ENCODE peak calls at places on chromosomes 11 and 22, in four cellular contexts. W is left lung, D is fibroblast of lung, Q is colonic mucosa. O is an unnamed sample.

GRCh38 chr11:8105666-8106065 is 24.7 kb downstream of the TUB start:
- DNase-seq in D (no peak), W (no peak), Q (no peak), O (no peak)

GRCh38 chr11:1828542-1828941 is 6.2 kb upstream of the SYT8 start:
- DNase-seq in W (no peak), Q (no peak), D (no peak), O (no peak)

GRCh38 chr22:29722587-29722986 is 2.8 kb downstream of the CABP7 start:
- DNase-seq in W (no peak), Q (no peak), D (no peak), O (no peak)

GRCh38 chr11:66856496-66857233 is at the start of gene LRFN4:
- DNase-seq in Q (peak; percentile 57), D (no peak), W (peak; percentile 56), O (no peak)

GRCh38 chr11:119310682-119311052 is 6.3 kb downstream of the MCAM start:
- DNase-seq in D (no peak), Q (no peak), W (no peak), O (no peak)

GRCh38 chr11:11081273-11081672 is 223.4 kb upstream of the ZBED5 start:
- DNase-seq in W (no peak), Q (no peak), D (no peak), O (no peak)

GRCh38 chr22:42920101-42920820 is 63.2 kb upstream of the ARFGAP3 start:
- DNase-seq in Q (no peak), D (no peak), W (no peak), O (no peak)

GRCh38 chr11:46457659-46458058 is 66.1 kb upstream of the CHRM4 start:
- DNase-seq in Q (no peak), W (peak; percentile 47), D (peak; percentile 19), O (no peak)

DNA sequence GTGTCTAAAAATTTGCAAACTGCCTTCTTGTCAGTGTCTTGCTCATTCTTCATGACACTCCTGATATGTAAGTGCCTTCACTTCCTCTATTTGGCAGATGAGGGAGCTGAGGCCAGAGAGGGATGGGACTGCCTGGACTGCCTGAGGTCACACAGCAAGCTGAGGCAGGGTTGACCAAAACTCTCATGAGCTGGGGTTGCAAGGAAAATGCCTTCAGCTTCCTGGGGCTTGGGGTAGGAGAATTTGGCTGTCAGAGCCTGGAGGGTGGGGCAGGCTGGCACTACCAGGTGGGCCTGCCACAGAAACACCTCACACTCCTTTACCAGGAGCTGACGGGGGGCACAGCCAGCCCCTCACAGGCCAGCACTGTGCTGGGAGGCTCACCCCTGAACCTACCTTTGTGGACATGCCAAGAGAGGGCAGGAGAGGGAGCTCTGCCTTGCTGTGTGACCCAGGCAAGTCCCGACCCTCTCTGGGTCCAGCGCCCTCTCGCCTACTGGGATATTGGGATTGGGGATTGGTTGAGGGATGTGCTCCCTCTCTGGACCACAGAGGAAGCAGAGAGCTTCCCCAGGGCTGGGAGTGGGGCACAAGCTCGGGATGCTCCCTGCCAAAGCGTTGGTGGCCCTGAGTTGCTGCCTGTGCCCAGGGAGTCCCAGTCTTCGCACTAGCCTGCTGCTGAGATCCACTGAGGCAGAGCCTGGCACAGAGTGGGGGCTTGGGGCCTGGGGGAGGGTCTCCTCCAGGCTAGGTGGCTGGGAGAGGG is 1.9 kb upstream of the P2RY6 start:
- DNase-seq in Q (no peak), W (no peak), D (no peak), O (no peak)
- H3K27ac ChIP-seq in Q (no peak overlapping the region), W (no peak overlapping the region), D (no peak overlapping the region), O (no peak overlapping the region)

GRCh38 chr22:24843048-24843447 is 37.0 kb downstream of the SGSM1 start:
- DNase-seq in D (no peak), W (no peak), Q (no peak), O (no peak)

GRCh38 chr22:24845036-24845918 is 39.3 kb downstream of the SGSM1 start:
- DNase-seq in D (no peak), W (no peak), Q (no peak), O (no peak)

GRCh38 chr22:24836282-24836681 is 30.3 kb downstream of the SGSM1 start:
- DNase-seq in D (peak; percentile 3), Q (no peak), W (no peak), O (no peak)

DNA sequence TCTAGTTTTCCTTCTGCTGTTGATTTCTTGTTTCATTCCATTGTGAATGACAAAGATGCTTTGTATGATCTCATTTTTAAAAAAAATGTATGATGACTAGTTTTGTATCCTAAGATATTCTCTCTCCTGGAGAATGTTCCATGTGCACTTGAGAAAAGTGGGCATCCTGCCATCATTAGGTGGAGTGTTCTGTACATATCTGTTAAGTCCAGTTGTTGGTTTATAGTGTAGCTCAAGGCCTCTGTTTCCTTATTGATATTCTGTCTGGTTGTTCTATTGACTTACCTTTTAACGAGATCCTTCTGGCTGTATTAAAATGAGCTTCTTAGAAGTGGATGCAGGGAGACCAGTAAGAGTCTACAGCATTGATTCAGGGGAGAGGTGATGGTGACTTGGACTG is 35.2 kb downstream of the SGSM1 start:
- DNase-seq in W (no peak), D (no peak), Q (peak; percentile 64), O (no peak)
- H3K4me3 ChIP-seq in W (no peak overlapping the region), D (no peak overlapping the region), Q (no peak overlapping the region), O (no peak overlapping the region)

DNA sequence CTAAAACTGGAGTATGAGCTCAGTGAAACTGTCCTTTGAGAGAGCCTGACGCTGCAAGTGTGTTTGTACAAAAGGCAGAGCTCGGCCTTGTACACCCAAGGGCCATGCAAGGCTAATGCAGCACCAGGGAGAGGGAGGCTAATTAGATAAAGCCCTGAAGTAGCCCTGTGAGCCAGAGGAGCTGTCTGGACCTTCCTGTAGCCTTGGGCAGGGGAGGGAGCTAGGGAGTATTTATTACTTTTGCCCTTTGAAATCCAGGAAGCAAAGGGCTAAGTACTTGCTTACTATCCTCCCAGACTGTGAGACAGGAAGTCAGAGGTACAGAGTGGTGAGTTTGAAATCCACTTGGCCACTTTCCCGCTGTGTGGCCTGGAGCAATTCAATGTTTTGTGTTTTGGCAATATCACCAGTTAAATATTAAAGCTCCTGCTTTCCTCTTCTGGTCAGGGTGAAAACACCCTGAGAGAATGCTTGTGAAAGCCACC is 10.2 kb upstream of the LDHA start:
- DNase-seq in W (peak; percentile 60), D (peak; percentile 83), Q (peak; percentile 87), O (peak; percentile 63)
- H3K27ac ChIP-seq in W (peak overlapping the region; percentile 94), D (peak overlapping the region; percentile 91), Q (peak overlapping the region; percentile 98), O (peak overlapping the region; percentile 97)

GRCh38 chr11:788953-789940 is 643 bp downstream of the CEND1 start:
- DNase-seq in D (no peak), Q (no peak), W (no peak), O (no peak)
- H3K4me3 ChIP-seq in D (peak overlapping the region; percentile 36), Q (no peak overlapping the region), W (no peak overlapping the region), O (peak overlapping the region; percentile 9)

DNA sequence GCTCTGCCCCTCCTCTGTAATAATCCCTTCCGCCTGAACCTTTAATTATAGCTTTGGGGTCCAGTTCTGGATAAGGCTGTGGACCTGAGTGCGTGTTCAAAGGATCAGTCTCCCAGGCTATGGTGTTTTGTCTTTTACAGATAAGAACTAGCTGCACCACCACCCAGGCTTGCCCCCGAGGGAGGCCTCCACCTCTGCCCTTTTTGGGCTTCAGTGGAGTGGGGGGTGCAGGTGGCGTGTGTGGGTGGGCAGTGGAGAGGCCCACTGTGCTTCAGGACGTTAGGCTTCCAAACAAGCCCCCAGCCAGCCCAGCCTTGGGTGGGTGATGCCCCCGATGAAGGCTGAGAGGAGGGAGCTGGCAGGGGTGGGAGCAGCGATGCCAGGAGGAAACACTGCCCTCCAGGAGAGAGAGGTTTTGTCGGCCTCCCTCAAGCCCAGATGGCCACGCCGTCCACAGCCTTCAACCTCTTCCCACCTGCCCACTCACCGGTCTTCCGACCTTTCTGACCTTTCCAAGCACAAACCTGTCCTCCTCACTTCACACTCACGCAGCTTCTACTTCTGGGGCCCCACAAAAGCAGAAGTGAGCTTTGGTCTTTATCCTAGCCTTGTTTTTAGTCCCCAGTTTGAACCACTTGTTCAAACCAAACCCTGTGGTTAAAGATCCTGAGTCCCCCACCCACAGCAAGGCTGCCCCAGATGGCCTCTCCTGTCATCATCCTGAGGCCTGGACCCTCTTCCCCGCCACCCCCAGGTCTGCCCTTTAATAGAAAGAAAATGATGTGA is 20.4 kb downstream of the PSMD13 start:
- DNase-seq in Q (no peak), W (no peak), D (no peak), O (no peak)
- H3K27ac ChIP-seq in Q (no peak overlapping the region), W (no peak overlapping the region), D (no peak overlapping the region), O (no peak overlapping the region)